ENCODE peak calls at places on chromosome 1, in seven cellular contexts. V is breast epithelium, A is transverse colon, C is sigmoid colon, O is suprapubic skin, I is GM23338, U is stomach. J is an unnamed sample.

GRCh38 chr1:111821121-111821745 is 65.5 kb downstream of the DDX20 start:
- DNase-seq in V (no peak), A (no peak), C (no peak), O (no peak), I (no peak), U (no peak), J (no peak)

GRCh38 chr1:64537942-64538341 is 68.0 kb downstream of the CACHD1 start:
- DNase-seq in V (no peak), A (no peak), C (no peak), O (no peak), I (no peak), U (no peak), J (no peak)

GRCh38 chr1:84366786-84367185 is 31.5 kb upstream of the DNASE2B start:
- DNase-seq in V (no peak), A (no peak), C (no peak), O (no peak), I (no peak), U (no peak), J (no peak)

GRCh38 chr1:17365271-17365670 is 6.7 kb upstream of the PADI6 start:
- DNase-seq in V (no peak), A (no peak), C (no peak), O (no peak), I (no peak), U (no peak), J (no peak)

GRCh38 chr1:54370287-54371003 is 35.7 kb downstream of the SSBP3 start:
- DNase-seq in V (peak; percentile 41), A (no peak), C (no peak), O (no peak), I (no peak), U (no peak), J (no peak)

GRCh38 chr1:94514095-94514727 is 27.3 kb downstream of the F3 start:
- DNase-seq in V (no peak), A (no peak), C (no peak), O (no peak), I (peak; percentile 72), U (no peak), J (no peak)

GRCh38 chr1:235127774-235128452 is 724 bp downstream of the TOMM20 start:
- DNase-seq in V (no peak), A (no peak), C (no peak), O (no peak), I (no peak), U (no peak), J (no peak)

GRCh38 chr1:91014475-91014874 is 7.4 kb downstream of the ZNF644 start:
- DNase-seq in V (no peak), A (no peak), C (no peak), O (no peak), I (no peak), U (no peak), J (no peak)

GRCh38 chr1:229889031-229889517 is 178.0 kb upstream of the GALNT2 start:
- DNase-seq in V (no peak), A (no peak), C (no peak), O (no peak), I (no peak), U (no peak), J (no peak)

GRCh38 chr1:58971629-58972140 is 187.8 kb upstream of the JUN start:
- DNase-seq in V (no peak), A (no peak), C (peak; percentile 75), O (peak; percentile 87), I (no peak), U (peak; percentile 32), J (no peak)

GRCh38 chr1:179601093-179601492 is 9.5 kb downstream of the TDRD5 start:
- DNase-seq in V (no peak), A (no peak), C (no peak), O (no peak), I (no peak), U (no peak), J (no peak)

GRCh38 chr1:99005537-99005942 is 879 bp upstream of the PLPPR5 start:
- DNase-seq in V (no peak), A (no peak), C (no peak), O (no peak), I (peak; percentile 70), U (no peak), J (no peak)

GRCh38 chr1:29689372-29690030 is 453.2 kb downstream of the PTPRU start:
- DNase-seq in V (no peak), A (no peak), C (peak; percentile 46), O (peak; percentile 35), I (no peak), U (no peak), J (no peak)

GRCh38 chr1:64920936-64921589 is 45.3 kb downstream of the JAK1 start:
- DNase-seq in V (no peak), A (no peak), C (no peak), O (no peak), I (no peak), U (no peak), J (no peak)

GRCh38 chr1:235259133-235259778 is 68.7 kb downstream of the ARID4B start:
- DNase-seq in V (no peak), A (no peak), C (no peak), O (no peak), I (no peak), U (peak; percentile 73), J (no peak)

DNA sequence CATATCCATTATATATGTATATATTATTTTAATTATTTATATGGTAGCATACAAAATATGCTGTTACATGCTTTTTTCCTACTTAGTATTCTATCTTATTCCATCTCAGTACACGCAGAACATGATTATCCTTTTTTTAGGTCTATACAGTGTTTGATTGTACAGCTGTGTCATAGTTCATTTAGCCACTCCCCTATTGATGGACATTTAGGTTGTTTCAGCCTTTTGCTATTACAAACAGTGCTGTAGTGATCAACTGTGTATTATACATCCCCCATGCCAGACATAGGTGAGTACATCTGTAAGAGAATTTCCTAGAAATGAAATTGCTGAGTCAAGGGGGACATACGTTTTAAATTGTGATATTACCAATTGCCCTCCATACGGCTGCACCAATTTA is 15.6 kb downstream of the LACTBL1 start:
- DNase-seq in V (no peak), A (no peak), C (no peak), O (no peak), I (no peak), U (no peak), J (no peak)
- H3K4me3 ChIP-seq in V (no peak overlapping the region), A (no peak overlapping the region), C (no peak overlapping the region), O (no peak overlapping the region), I (no peak overlapping the region), U (no peak overlapping the region), J (no peak overlapping the region)

GRCh38 chr1:204989266-204990058 is 53.5 kb upstream of the CNTN2 start:
- DNase-seq in V (peak; percentile 74), A (peak; percentile 59), C (peak; percentile 87), O (no peak), I (peak; percentile 89), U (peak; percentile 67), J (no peak)
- TF ChIP-seq POLR2AphosphoS5 in V (no peak), A (no peak), C (no peak), O (no peak), I (no peak), U (no peak), J (no peak)

DNA sequence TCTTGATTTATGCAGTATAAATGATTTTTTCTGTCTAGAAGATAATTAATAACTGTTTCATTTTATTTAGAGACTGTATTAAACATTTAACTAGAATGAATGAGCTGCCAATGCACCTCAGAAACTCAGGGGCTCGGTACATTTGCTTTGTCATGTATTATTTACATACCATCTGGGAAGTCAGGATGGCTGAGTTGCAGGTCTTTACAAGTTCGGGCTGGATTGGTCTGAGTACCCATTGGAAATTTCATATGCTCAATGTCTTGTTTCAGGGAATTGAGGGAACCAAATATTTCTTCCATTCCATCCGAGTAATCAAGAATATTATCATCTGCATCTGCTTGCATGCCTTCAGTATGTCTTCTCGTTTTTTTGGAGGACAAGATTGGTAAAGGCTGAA is 221.7 kb downstream of the COL11A1 start:
- DNase-seq in V (no peak), A (no peak), C (no peak), O (no peak), I (no peak), U (no peak), J (no peak)
- H3K4me3 ChIP-seq in V (no peak overlapping the region), A (no peak overlapping the region), C (no peak overlapping the region), O (no peak overlapping the region), I (no peak overlapping the region), U (no peak overlapping the region), J (no peak overlapping the region)

GRCh38 chr1:226250511-226250910 is 27.0 kb downstream of the MIXL1 start:
- DNase-seq in V (no peak), A (no peak), C (no peak), O (no peak), I (no peak), U (no peak), J (no peak)
- TF ChIP-seq POLR2AphosphoS5 in V (no peak), A (no peak), C (no peak), O (no peak), I (no peak), U (no peak), J (no peak)

GRCh38 chr1:51299185-51299584 is 31.2 kb downstream of the TTC39A start:
- DNase-seq in V (no peak), A (no peak), C (no peak), O (no peak), I (no peak), U (no peak), J (no peak)

GRCh38 chr1:51298322-51298705 is 32.0 kb downstream of the TTC39A start:
- DNase-seq in V (no peak), A (no peak), C (no peak), O (no peak), I (no peak), U (no peak), J (no peak)

GRCh38 chr1:51295926-51296325 is 34.4 kb downstream of the TTC39A start:
- DNase-seq in V (no peak), A (no peak), C (no peak), O (no peak), I (no peak), U (peak; percentile 13), J (no peak)

GRCh38 chr1:51296379-51297357 is 33.7 kb downstream of the TTC39A start:
- DNase-seq in V (peak; percentile 76), A (peak; percentile 88), C (peak; percentile 87), O (peak; percentile 89), I (peak; percentile 94), U (peak; percentile 88), J (no peak)

DNA sequence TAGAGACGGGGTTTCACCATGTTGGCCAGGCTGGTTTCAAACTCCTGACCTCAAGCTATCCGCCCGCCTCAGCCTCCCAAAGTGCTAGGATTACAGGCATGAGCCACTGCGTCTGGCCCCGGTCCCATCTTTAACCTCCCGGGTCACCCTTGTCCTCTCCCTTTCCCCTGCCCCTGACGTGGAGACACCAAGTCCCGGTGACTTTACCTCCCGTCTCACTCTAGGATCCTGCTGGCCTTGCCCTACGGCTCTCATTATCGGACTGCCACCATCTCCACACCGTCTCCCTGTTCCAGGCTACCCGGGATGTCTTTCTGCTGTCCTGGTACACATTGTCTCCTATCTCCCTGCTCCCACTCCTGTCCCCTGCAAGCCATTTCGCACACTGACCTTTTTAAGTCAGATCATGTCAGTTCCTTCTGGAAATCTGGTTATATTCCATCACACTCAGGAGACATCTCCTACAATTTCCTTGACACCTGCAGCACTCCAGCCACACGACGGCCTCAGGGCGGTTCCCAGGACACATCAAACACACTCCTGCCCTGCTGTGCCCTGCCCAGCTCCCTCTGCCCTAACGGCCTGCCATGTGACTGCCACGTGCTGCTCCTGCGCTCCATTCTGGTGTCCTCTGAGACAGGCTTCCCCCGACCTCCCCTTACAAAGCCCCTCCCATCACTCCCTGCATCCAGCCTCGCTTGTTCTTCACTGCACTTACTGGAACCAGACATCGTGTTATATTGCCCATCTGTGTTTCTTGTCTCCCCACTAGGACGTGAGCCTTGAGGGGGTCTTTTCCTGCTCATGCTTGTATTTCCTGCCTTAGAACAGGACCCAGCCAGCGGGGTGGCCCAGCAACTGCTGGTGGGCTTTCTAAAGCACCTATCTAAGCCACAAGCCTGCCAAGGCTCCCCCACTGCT is 32.7 kb downstream of the TTC39A start:
- DNase-seq in V (no peak), A (peak; percentile 42), C (no peak), O (no peak), I (no peak), U (no peak), J (no peak)
- H3K4me3 ChIP-seq in V (peak overlapping the region; percentile 58), A (peak overlapping the region; percentile 24), C (peak overlapping the region; percentile 49), O (peak overlapping the region; percentile 49), I (peak overlapping the region; percentile 8), U (peak overlapping the region; percentile 52), J (no peak overlapping the region)

J was measured in SK-N-MC.